ENCODE peak calls at places on chromosomes 7 and 10, in nine cellular contexts. One of them, this sample, is unnamed.

GRCh38 chr7:519429-519973 is at the start of gene PDGFA:
- DNase-seq in CD4-positive, alpha-beta memory T cell: no peak
- DNase-seq in aorta: no peak
- DNase-seq in spleen: no peak
- DNase-seq in CD4-positive, CD25-positive, alpha-beta regulatory T cell: no peak
- DNase-seq in heart left ventricle: peak; percentile 69
- DNase-seq in body of pancreas: peak; percentile 70
- DNase-seq in Panc1: no peak
- DNase-seq in heart right ventricle: peak; percentile 66
- DNase-seq in this sample: peak; percentile 97

GRCh38 chr10:22712959-22713852 is 1.2 kb downstream of the PIP4K2A start:
- DNase-seq in CD4-positive, alpha-beta memory T cell: peak; percentile 41
- DNase-seq in aorta: peak; percentile 79
- DNase-seq in spleen: peak; percentile 92
- DNase-seq in CD4-positive, CD25-positive, alpha-beta regulatory T cell: peak; percentile 44
- DNase-seq in heart left ventricle: peak; percentile 32
- DNase-seq in body of pancreas: peak; percentile 16
- DNase-seq in Panc1: no peak
- DNase-seq in heart right ventricle: peak; percentile 30
- DNase-seq in this sample: peak; percentile 91

GRCh38 chr7:90474284-90475210 is 5.1 kb downstream of the PTTG1IP2 start:
- DNase-seq in CD4-positive, alpha-beta memory T cell: no peak
- DNase-seq in aorta: no peak
- DNase-seq in spleen: no peak
- DNase-seq in CD4-positive, CD25-positive, alpha-beta regulatory T cell: no peak
- DNase-seq in heart left ventricle: no peak
- DNase-seq in body of pancreas: no peak
- DNase-seq in Panc1: no peak
- DNase-seq in heart right ventricle: no peak
- DNase-seq in this sample: peak; percentile 64

GRCh38 chr7:132298782-132299181 is 277.5 kb downstream of the PLXNA4 start:
- DNase-seq in CD4-positive, alpha-beta memory T cell: no peak
- DNase-seq in aorta: no peak
- DNase-seq in spleen: no peak
- DNase-seq in CD4-positive, CD25-positive, alpha-beta regulatory T cell: no peak
- DNase-seq in heart left ventricle: no peak
- DNase-seq in body of pancreas: no peak
- DNase-seq in Panc1: no peak
- DNase-seq in heart right ventricle: no peak
- DNase-seq in this sample: no peak

GRCh38 chr7:25009271-25009670 is 29.3 kb upstream of the OSBPL3 start:
- DNase-seq in CD4-positive, alpha-beta memory T cell: no peak
- DNase-seq in aorta: no peak
- DNase-seq in spleen: no peak
- DNase-seq in CD4-positive, CD25-positive, alpha-beta regulatory T cell: no peak
- DNase-seq in heart left ventricle: no peak
- DNase-seq in body of pancreas: no peak
- DNase-seq in Panc1: no peak
- DNase-seq in heart right ventricle: no peak
- DNase-seq in this sample: peak; percentile 49

GRCh38 chr10:4606856-4607636 is 219.0 kb upstream of the AKR1E2 start:
- DNase-seq in CD4-positive, alpha-beta memory T cell: no peak
- DNase-seq in aorta: no peak
- DNase-seq in spleen: no peak
- DNase-seq in CD4-positive, CD25-positive, alpha-beta regulatory T cell: no peak
- DNase-seq in heart left ventricle: no peak
- DNase-seq in body of pancreas: no peak
- DNase-seq in Panc1: no peak
- DNase-seq in heart right ventricle: no peak
- DNase-seq in this sample: no peak

GRCh38 chr10:11946652-11947051 is 96.0 kb downstream of the UPF2 start:
- DNase-seq in CD4-positive, alpha-beta memory T cell: no peak
- DNase-seq in aorta: no peak
- DNase-seq in spleen: no peak
- DNase-seq in CD4-positive, CD25-positive, alpha-beta regulatory T cell: no peak
- DNase-seq in heart left ventricle: no peak
- DNase-seq in body of pancreas: no peak
- DNase-seq in Panc1: no peak
- DNase-seq in heart right ventricle: no peak
- DNase-seq in this sample: no peak

GRCh38 chr10:125707852-125708468 is 11.5 kb upstream of the EDRF1 start:
- DNase-seq in CD4-positive, alpha-beta memory T cell: no peak
- DNase-seq in aorta: no peak
- DNase-seq in spleen: no peak
- DNase-seq in CD4-positive, CD25-positive, alpha-beta regulatory T cell: no peak
- DNase-seq in heart left ventricle: no peak
- DNase-seq in body of pancreas: no peak
- DNase-seq in Panc1: no peak
- DNase-seq in heart right ventricle: no peak
- DNase-seq in this sample: no peak

GRCh38 chr7:107891619-107892366 is 810 bp downstream of the DLD start:
- DNase-seq in CD4-positive, alpha-beta memory T cell: peak; percentile 33
- DNase-seq in aorta: no peak
- DNase-seq in spleen: no peak
- DNase-seq in CD4-positive, CD25-positive, alpha-beta regulatory T cell: no peak
- DNase-seq in heart left ventricle: no peak
- DNase-seq in body of pancreas: no peak
- DNase-seq in Panc1: no peak
- DNase-seq in heart right ventricle: no peak
- DNase-seq in this sample: no peak

GRCh38 chr10:70155255-70155838 is 8.8 kb upstream of the TYSND1 start:
- DNase-seq in CD4-positive, alpha-beta memory T cell: no peak
- DNase-seq in aorta: no peak
- DNase-seq in spleen: no peak
- DNase-seq in CD4-positive, CD25-positive, alpha-beta regulatory T cell: no peak
- DNase-seq in heart left ventricle: no peak
- DNase-seq in body of pancreas: no peak
- DNase-seq in Panc1: no peak
- DNase-seq in heart right ventricle: no peak
- DNase-seq in this sample: no peak

GRCh38 chr10:71262027-71262426 is 49.7 kb downstream of the UNC5B start:
- DNase-seq in CD4-positive, alpha-beta memory T cell: no peak
- DNase-seq in aorta: no peak
- DNase-seq in spleen: no peak
- DNase-seq in CD4-positive, CD25-positive, alpha-beta regulatory T cell: no peak
- DNase-seq in heart left ventricle: no peak
- DNase-seq in body of pancreas: no peak
- DNase-seq in Panc1: no peak
- DNase-seq in heart right ventricle: peak; percentile 46
- DNase-seq in this sample: peak; percentile 82

GRCh38 chr10:71265201-71265575 is 52.8 kb downstream of the UNC5B start:
- DNase-seq in CD4-positive, alpha-beta memory T cell: no peak
- DNase-seq in aorta: no peak
- DNase-seq in spleen: no peak
- DNase-seq in CD4-positive, CD25-positive, alpha-beta regulatory T cell: no peak
- DNase-seq in heart left ventricle: no peak
- DNase-seq in body of pancreas: no peak
- DNase-seq in Panc1: no peak
- DNase-seq in heart right ventricle: no peak
- DNase-seq in this sample: peak; percentile 23

GRCh38 chr10:71264345-71265200 is 52.2 kb downstream of the UNC5B start:
- DNase-seq in CD4-positive, alpha-beta memory T cell: no peak
- DNase-seq in aorta: no peak
- DNase-seq in spleen: no peak
- DNase-seq in CD4-positive, CD25-positive, alpha-beta regulatory T cell: no peak
- DNase-seq in heart left ventricle: no peak
- DNase-seq in body of pancreas: no peak
- DNase-seq in Panc1: no peak
- DNase-seq in heart right ventricle: no peak
- DNase-seq in this sample: peak; percentile 21

GRCh38 chr10:71262817-71263216 is 50.4 kb downstream of the UNC5B start:
- DNase-seq in CD4-positive, alpha-beta memory T cell: no peak
- DNase-seq in aorta: no peak
- DNase-seq in spleen: no peak
- DNase-seq in CD4-positive, CD25-positive, alpha-beta regulatory T cell: no peak
- DNase-seq in heart left ventricle: no peak
- DNase-seq in body of pancreas: no peak
- DNase-seq in Panc1: no peak
- DNase-seq in heart right ventricle: no peak
- DNase-seq in this sample: peak; percentile 5

GRCh38 chr10:71263376-71263775 is 51.0 kb downstream of the UNC5B start:
- DNase-seq in CD4-positive, alpha-beta memory T cell: no peak
- DNase-seq in aorta: no peak
- DNase-seq in spleen: no peak
- DNase-seq in CD4-positive, CD25-positive, alpha-beta regulatory T cell: no peak
- DNase-seq in heart left ventricle: peak; percentile 76
- DNase-seq in body of pancreas: no peak
- DNase-seq in Panc1: no peak
- DNase-seq in heart right ventricle: peak; percentile 48
- DNase-seq in this sample: peak; percentile 55
- H3K27ac ChIP-seq in CD4-positive, alpha-beta memory T cell: no peak overlapping the region
- H3K27ac ChIP-seq in aorta: no peak overlapping the region
- H3K27ac ChIP-seq in spleen: no peak overlapping the region
- H3K27ac ChIP-seq in CD4-positive, CD25-positive, alpha-beta regulatory T cell: no peak overlapping the region
- H3K27ac ChIP-seq in heart left ventricle: peak overlapping the region; percentile 80
- H3K27ac ChIP-seq in body of pancreas: peak overlapping the region; percentile 49
- H3K27ac ChIP-seq in Panc1: no peak overlapping the region
- H3K27ac ChIP-seq in heart right ventricle: peak overlapping the region; percentile 87
- H3K27ac ChIP-seq in this sample: no peak overlapping the region

GRCh38 chr10:102227050-102227449 is 951 bp downstream of the ELOVL3 start:
- DNase-seq in CD4-positive, alpha-beta memory T cell: no peak
- DNase-seq in aorta: no peak
- DNase-seq in spleen: no peak
- DNase-seq in CD4-positive, CD25-positive, alpha-beta regulatory T cell: no peak
- DNase-seq in heart left ventricle: no peak
- DNase-seq in body of pancreas: no peak
- DNase-seq in Panc1: no peak
- DNase-seq in heart right ventricle: no peak
- DNase-seq in this sample: peak; percentile 98

GRCh38 chr10:102222798-102223197 is 3.3 kb upstream of the ELOVL3 start:
- DNase-seq in CD4-positive, alpha-beta memory T cell: no peak
- DNase-seq in aorta: no peak
- DNase-seq in spleen: no peak
- DNase-seq in CD4-positive, CD25-positive, alpha-beta regulatory T cell: no peak
- DNase-seq in heart left ventricle: no peak
- DNase-seq in body of pancreas: no peak
- DNase-seq in Panc1: no peak
- DNase-seq in heart right ventricle: no peak
- DNase-seq in this sample: no peak

GRCh38 chr10:102229810-102230263 is 3.7 kb downstream of the ELOVL3 start:
- DNase-seq in CD4-positive, alpha-beta memory T cell: peak; percentile 84
- DNase-seq in aorta: peak; percentile 95
- DNase-seq in spleen: peak; percentile 97
- DNase-seq in CD4-positive, CD25-positive, alpha-beta regulatory T cell: peak; percentile 86
- DNase-seq in heart left ventricle: peak; percentile 83
- DNase-seq in body of pancreas: peak; percentile 87
- DNase-seq in Panc1: peak; percentile 67
- DNase-seq in heart right ventricle: peak; percentile 85
- DNase-seq in this sample: peak; percentile 96

GRCh38 chr10:102225646-102226541 is at the start of gene ELOVL3:
- DNase-seq in CD4-positive, alpha-beta memory T cell: peak; percentile 83
- DNase-seq in aorta: peak; percentile 97
- DNase-seq in spleen: peak; percentile 94
- DNase-seq in CD4-positive, CD25-positive, alpha-beta regulatory T cell: peak; percentile 79
- DNase-seq in heart left ventricle: peak; percentile 95
- DNase-seq in body of pancreas: peak; percentile 96
- DNase-seq in Panc1: peak; percentile 50
- DNase-seq in heart right ventricle: peak; percentile 93
- DNase-seq in this sample: peak; percentile 100

DNA sequence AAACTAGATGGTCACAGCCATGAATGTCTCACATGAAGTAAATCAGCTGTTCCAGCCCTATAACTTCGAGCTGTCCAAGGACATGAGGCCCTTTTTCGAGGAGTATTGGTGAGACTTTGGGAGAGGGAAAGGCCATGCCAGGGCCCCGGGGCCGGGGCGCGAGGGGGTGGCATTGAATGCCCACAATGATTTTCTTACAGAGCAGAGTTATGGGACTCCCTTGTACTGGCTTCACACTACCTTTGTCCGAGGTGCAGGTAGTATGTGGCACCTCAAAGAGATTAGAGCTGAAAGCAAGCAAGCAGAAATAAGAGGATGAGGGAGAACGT is 407 bp downstream of the ELOVL3 start:
- DNase-seq in CD4-positive, alpha-beta memory T cell: no peak
- DNase-seq in aorta: peak; percentile 36
- DNase-seq in spleen: no peak
- DNase-seq in CD4-positive, CD25-positive, alpha-beta regulatory T cell: no peak
- DNase-seq in heart left ventricle: no peak
- DNase-seq in body of pancreas: no peak
- DNase-seq in Panc1: no peak
- DNase-seq in heart right ventricle: no peak
- DNase-seq in this sample: no peak
- H3K4me3 ChIP-seq in CD4-positive, alpha-beta memory T cell: no peak overlapping the region
- H3K4me3 ChIP-seq in aorta: no peak overlapping the region
- H3K4me3 ChIP-seq in spleen: peak overlapping the region; percentile 39
- H3K4me3 ChIP-seq in CD4-positive, CD25-positive, alpha-beta regulatory T cell: peak overlapping the region; percentile 26
- H3K4me3 ChIP-seq in heart left ventricle: no peak overlapping the region
- H3K4me3 ChIP-seq in body of pancreas: no peak overlapping the region
- H3K4me3 ChIP-seq in Panc1: peak overlapping the region; percentile 26
- H3K4me3 ChIP-seq in heart right ventricle: peak overlapping the region; percentile 18
- H3K4me3 ChIP-seq in this sample: peak overlapping the region; percentile 61

GRCh38 chr10:17140386-17140761 is 10.8 kb upstream of the CUBN start:
- DNase-seq in CD4-positive, alpha-beta memory T cell: no peak
- DNase-seq in aorta: no peak
- DNase-seq in spleen: no peak
- DNase-seq in CD4-positive, CD25-positive, alpha-beta regulatory T cell: no peak
- DNase-seq in heart left ventricle: no peak
- DNase-seq in body of pancreas: no peak
- DNase-seq in Panc1: no peak
- DNase-seq in heart right ventricle: no peak
- DNase-seq in this sample: no peak
- H3K27ac ChIP-seq in CD4-positive, alpha-beta memory T cell: no peak overlapping the region
- H3K27ac ChIP-seq in aorta: no peak overlapping the region
- H3K27ac ChIP-seq in spleen: no peak overlapping the region
- H3K27ac ChIP-seq in CD4-positive, CD25-positive, alpha-beta regulatory T cell: no peak overlapping the region
- H3K27ac ChIP-seq in heart left ventricle: no peak overlapping the region
- H3K27ac ChIP-seq in body of pancreas: no peak overlapping the region
- H3K27ac ChIP-seq in Panc1: no peak overlapping the region
- H3K27ac ChIP-seq in heart right ventricle: no peak overlapping the region
- H3K27ac ChIP-seq in this sample: no peak overlapping the region

GRCh38 chr7:19403691-19404090 is 258.5 kb upstream of the FERD3L start:
- DNase-seq in CD4-positive, alpha-beta memory T cell: no peak
- DNase-seq in aorta: no peak
- DNase-seq in spleen: no peak
- DNase-seq in CD4-positive, CD25-positive, alpha-beta regulatory T cell: no peak
- DNase-seq in heart left ventricle: no peak
- DNase-seq in body of pancreas: no peak
- DNase-seq in Panc1: no peak
- DNase-seq in heart right ventricle: no peak
- DNase-seq in this sample: no peak

GRCh38 chr7:19405546-19405945 is 260.3 kb upstream of the FERD3L start:
- DNase-seq in CD4-positive, alpha-beta memory T cell: no peak
- DNase-seq in aorta: no peak
- DNase-seq in spleen: no peak
- DNase-seq in CD4-positive, CD25-positive, alpha-beta regulatory T cell: no peak
- DNase-seq in heart left ventricle: no peak
- DNase-seq in body of pancreas: no peak
- DNase-seq in Panc1: no peak
- DNase-seq in heart right ventricle: no peak
- DNase-seq in this sample: no peak

GRCh38 chr7:19401461-19401860 is 256.2 kb upstream of the FERD3L start:
- DNase-seq in CD4-positive, alpha-beta memory T cell: no peak
- DNase-seq in aorta: no peak
- DNase-seq in spleen: no peak
- DNase-seq in CD4-positive, CD25-positive, alpha-beta regulatory T cell: no peak
- DNase-seq in heart left ventricle: no peak
- DNase-seq in body of pancreas: no peak
- DNase-seq in Panc1: no peak
- DNase-seq in heart right ventricle: no peak
- DNase-seq in this sample: no peak

GRCh38 chr7:19407270-19407669 is 262.0 kb upstream of the FERD3L start:
- DNase-seq in CD4-positive, alpha-beta memory T cell: no peak
- DNase-seq in aorta: no peak
- DNase-seq in spleen: no peak
- DNase-seq in CD4-positive, CD25-positive, alpha-beta regulatory T cell: no peak
- DNase-seq in heart left ventricle: no peak
- DNase-seq in body of pancreas: no peak
- DNase-seq in Panc1: no peak
- DNase-seq in heart right ventricle: no peak
- DNase-seq in this sample: no peak

GRCh38 chr7:19404912-19405329 is 259.7 kb upstream of the FERD3L start:
- DNase-seq in CD4-positive, alpha-beta memory T cell: no peak
- DNase-seq in aorta: no peak
- DNase-seq in spleen: no peak
- DNase-seq in CD4-positive, CD25-positive, alpha-beta regulatory T cell: no peak
- DNase-seq in heart left ventricle: no peak
- DNase-seq in body of pancreas: no peak
- DNase-seq in Panc1: peak; percentile 96
- DNase-seq in heart right ventricle: no peak
- DNase-seq in this sample: peak; percentile 73
- H3K4me3 ChIP-seq in CD4-positive, alpha-beta memory T cell: no peak overlapping the region
- H3K4me3 ChIP-seq in aorta: no peak overlapping the region
- H3K4me3 ChIP-seq in spleen: no peak overlapping the region
- H3K4me3 ChIP-seq in CD4-positive, CD25-positive, alpha-beta regulatory T cell: no peak overlapping the region
- H3K4me3 ChIP-seq in heart left ventricle: no peak overlapping the region
- H3K4me3 ChIP-seq in body of pancreas: no peak overlapping the region
- H3K4me3 ChIP-seq in Panc1: no peak overlapping the region
- H3K4me3 ChIP-seq in heart right ventricle: no peak overlapping the region
- H3K4me3 ChIP-seq in this sample: peak overlapping the region; percentile 46